ENCODE peak calls at places on chromosomes 4 and X, in nine cellular contexts. One of them, this sample, is unnamed.
A peak's percentile ranks its signal among the peaks of the same experiment; 100 is the strongest.

GRCh38 chrX:154040307-154040756 is 20.6 kb upstream of the IRAK1 start:
- DNase-seq in RWPE1: peak; percentile 9
- DNase-seq in progenitor cell of endocrine pancreas: no peak
- DNase-seq in heart left ventricle: no peak
- DNase-seq in heart right ventricle: no peak
- DNase-seq in AG10803: peak; percentile 91
- DNase-seq in natural killer cell: no peak
- DNase-seq in WTC11: no peak
- DNase-seq in PC-3: no peak
- DNase-seq in this sample: peak; percentile 81

GRCh38 chr4:101711590-101712255 is 78.8 kb upstream of the BANK1 start:
- DNase-seq in RWPE1: no peak
- DNase-seq in progenitor cell of endocrine pancreas: no peak
- DNase-seq in heart left ventricle: no peak
- DNase-seq in heart right ventricle: no peak
- DNase-seq in AG10803: no peak
- DNase-seq in natural killer cell: no peak
- DNase-seq in WTC11: no peak
- DNase-seq in PC-3: peak; percentile 12
- DNase-seq in this sample: no peak

GRCh38 chr4:93646225-93646930 is 182.2 kb upstream of the ATOH1 start:
- DNase-seq in RWPE1: peak; percentile 4
- DNase-seq in progenitor cell of endocrine pancreas: no peak
- DNase-seq in heart left ventricle: no peak
- DNase-seq in heart right ventricle: no peak
- DNase-seq in AG10803: no peak
- DNase-seq in natural killer cell: no peak
- DNase-seq in WTC11: no peak
- DNase-seq in PC-3: peak; percentile 65
- DNase-seq in this sample: no peak

GRCh38 chr4:25089058-25089763 is 58.5 kb upstream of the LGI2 start:
- DNase-seq in RWPE1: no peak
- DNase-seq in progenitor cell of endocrine pancreas: no peak
- DNase-seq in heart left ventricle: no peak
- DNase-seq in heart right ventricle: no peak
- DNase-seq in AG10803: no peak
- DNase-seq in natural killer cell: no peak
- DNase-seq in WTC11: no peak
- DNase-seq in PC-3: no peak
- DNase-seq in this sample: no peak

GRCh38 chr4:176791591-176792347 is 953 bp downstream of the VEGFC start:
- DNase-seq in RWPE1: peak; percentile 20
- DNase-seq in progenitor cell of endocrine pancreas: peak; percentile 29
- DNase-seq in heart left ventricle: peak; percentile 18
- DNase-seq in heart right ventricle: peak; percentile 6
- DNase-seq in AG10803: peak; percentile 55
- DNase-seq in natural killer cell: no peak
- DNase-seq in WTC11: peak; percentile 45
- DNase-seq in PC-3: peak; percentile 38
- DNase-seq in this sample: no peak

GRCh38 chr4:68466185-68466584 is 18.9 kb downstream of the TMPRSS11E start:
- DNase-seq in RWPE1: peak; percentile 51
- DNase-seq in progenitor cell of endocrine pancreas: no peak
- DNase-seq in heart left ventricle: no peak
- DNase-seq in heart right ventricle: no peak
- DNase-seq in AG10803: peak; percentile 77
- DNase-seq in natural killer cell: no peak
- DNase-seq in WTC11: no peak
- DNase-seq in PC-3: peak; percentile 90
- DNase-seq in this sample: peak; percentile 91

GRCh38 chr4:184794470-184794869 is 31.3 kb downstream of the ACSL1 start:
- DNase-seq in RWPE1: no peak
- DNase-seq in progenitor cell of endocrine pancreas: no peak
- DNase-seq in heart left ventricle: no peak
- DNase-seq in heart right ventricle: no peak
- DNase-seq in AG10803: no peak
- DNase-seq in natural killer cell: no peak
- DNase-seq in WTC11: no peak
- DNase-seq in PC-3: no peak
- DNase-seq in this sample: no peak

GRCh38 chr4:108821056-108821925 is 58.4 kb upstream of the ETNPPL start:
- DNase-seq in RWPE1: no peak
- DNase-seq in progenitor cell of endocrine pancreas: no peak
- DNase-seq in heart left ventricle: no peak
- DNase-seq in heart right ventricle: no peak
- DNase-seq in AG10803: peak; percentile 63
- DNase-seq in natural killer cell: no peak
- DNase-seq in WTC11: no peak
- DNase-seq in PC-3: no peak
- DNase-seq in this sample: peak; percentile 11

GRCh38 chr4:155722816-155723499 is 35.9 kb upstream of the GUCY1B1 start:
- DNase-seq in RWPE1: no peak
- DNase-seq in progenitor cell of endocrine pancreas: no peak
- DNase-seq in heart left ventricle: no peak
- DNase-seq in heart right ventricle: no peak
- DNase-seq in AG10803: peak; percentile 13
- DNase-seq in natural killer cell: no peak
- DNase-seq in WTC11: no peak
- DNase-seq in PC-3: peak; percentile 35
- DNase-seq in this sample: peak; percentile 43

GRCh38 chr4:77126844-77127614 is 30.0 kb upstream of the CCNG2 start:
- DNase-seq in RWPE1: no peak
- DNase-seq in progenitor cell of endocrine pancreas: no peak
- DNase-seq in heart left ventricle: no peak
- DNase-seq in heart right ventricle: no peak
- DNase-seq in AG10803: no peak
- DNase-seq in natural killer cell: no peak
- DNase-seq in WTC11: no peak
- DNase-seq in PC-3: no peak
- DNase-seq in this sample: no peak

GRCh38 chr4:189835505-189835904 is 105.2 kb upstream of the FRG1 start:
- DNase-seq in RWPE1: no peak
- DNase-seq in progenitor cell of endocrine pancreas: no peak
- DNase-seq in heart left ventricle: no peak
- DNase-seq in heart right ventricle: no peak
- DNase-seq in AG10803: no peak
- DNase-seq in natural killer cell: no peak
- DNase-seq in WTC11: no peak
- DNase-seq in PC-3: no peak
- DNase-seq in this sample: no peak

GRCh38 chrX:132837126-132837525 is 121.3 kb downstream of the HS6ST2 start:
- DNase-seq in RWPE1: peak; percentile 26
- DNase-seq in progenitor cell of endocrine pancreas: no peak
- DNase-seq in heart left ventricle: no peak
- DNase-seq in heart right ventricle: no peak
- DNase-seq in AG10803: peak; percentile 54
- DNase-seq in natural killer cell: no peak
- DNase-seq in WTC11: no peak
- DNase-seq in PC-3: peak; percentile 80
- DNase-seq in this sample: peak; percentile 85

GRCh38 chr4:125187221-125187620 is 127.5 kb upstream of the FAT4 start:
- DNase-seq in RWPE1: peak; percentile 85
- DNase-seq in progenitor cell of endocrine pancreas: no peak
- DNase-seq in heart left ventricle: no peak
- DNase-seq in heart right ventricle: no peak
- DNase-seq in AG10803: peak; percentile 84
- DNase-seq in natural killer cell: no peak
- DNase-seq in WTC11: no peak
- DNase-seq in PC-3: peak; percentile 49
- DNase-seq in this sample: peak; percentile 66

GRCh38 chr4:60579335-60579734 is 620.8 kb upstream of the ADGRL3 start:
- DNase-seq in RWPE1: peak; percentile 17
- DNase-seq in progenitor cell of endocrine pancreas: no peak
- DNase-seq in heart left ventricle: no peak
- DNase-seq in heart right ventricle: no peak
- DNase-seq in AG10803: no peak
- DNase-seq in natural killer cell: no peak
- DNase-seq in WTC11: no peak
- DNase-seq in PC-3: peak; percentile 85
- DNase-seq in this sample: no peak

GRCh38 chr4:37454263-37454800 is 209.8 kb downstream of the NWD2 start:
- DNase-seq in RWPE1: no peak
- DNase-seq in progenitor cell of endocrine pancreas: no peak
- DNase-seq in heart left ventricle: no peak
- DNase-seq in heart right ventricle: no peak
- DNase-seq in AG10803: no peak
- DNase-seq in natural killer cell: no peak
- DNase-seq in WTC11: peak; percentile 12
- DNase-seq in PC-3: no peak
- DNase-seq in this sample: no peak

GRCh38 chrX:154797006-154797405 is 8.3 kb downstream of the MPP1 start:
- DNase-seq in RWPE1: no peak
- DNase-seq in progenitor cell of endocrine pancreas: no peak
- DNase-seq in heart left ventricle: no peak
- DNase-seq in heart right ventricle: no peak
- DNase-seq in AG10803: no peak
- DNase-seq in natural killer cell: no peak
- DNase-seq in WTC11: no peak
- DNase-seq in PC-3: peak; percentile 20
- DNase-seq in this sample: peak; percentile 19

GRCh38 chrX:123960956-123961267 is 594 bp upstream of the STAG2 start:
- DNase-seq in RWPE1: peak; percentile 1
- DNase-seq in progenitor cell of endocrine pancreas: no peak
- DNase-seq in heart left ventricle: no peak
- DNase-seq in heart right ventricle: no peak
- DNase-seq in AG10803: no peak
- DNase-seq in natural killer cell: no peak
- DNase-seq in WTC11: no peak
- DNase-seq in PC-3: no peak
- DNase-seq in this sample: no peak

DNA sequence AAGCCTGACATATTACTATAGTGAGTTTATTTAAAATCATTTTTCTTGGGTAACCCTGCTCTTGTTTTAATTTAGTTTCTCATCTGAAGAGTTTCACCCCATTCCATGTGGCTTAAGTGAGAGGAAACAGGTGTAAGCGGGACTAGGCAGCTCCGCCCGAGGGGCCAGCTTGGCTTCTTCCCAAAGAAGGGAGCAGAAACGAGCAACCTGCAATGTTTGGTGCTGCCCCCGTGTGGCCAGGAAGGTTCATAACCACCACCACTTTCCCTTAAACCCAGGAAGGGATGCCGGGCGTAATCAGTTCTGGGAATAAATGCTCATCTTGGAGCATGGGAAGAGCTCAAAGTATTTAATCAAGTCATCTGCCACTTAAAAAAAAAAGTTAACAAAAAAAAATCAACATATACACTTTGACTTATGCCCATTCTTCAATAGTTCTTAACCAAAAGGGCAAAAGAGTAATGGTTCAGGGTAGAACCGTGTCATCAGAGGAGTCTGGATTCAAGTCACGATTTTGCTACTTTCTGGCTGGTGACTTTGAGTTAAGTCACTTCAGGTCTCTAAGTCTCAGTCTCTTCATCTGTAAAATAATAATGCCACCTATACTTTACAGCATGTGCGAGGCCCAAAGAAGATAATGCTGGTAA is 147.9 kb downstream of the NSUN7 start:
- DNase-seq in RWPE1: peak; percentile 75
- DNase-seq in progenitor cell of endocrine pancreas: peak; percentile 49
- DNase-seq in heart left ventricle: peak; percentile 60
- DNase-seq in heart right ventricle: peak; percentile 67
- DNase-seq in AG10803: peak; percentile 56
- DNase-seq in natural killer cell: peak; percentile 23
- DNase-seq in WTC11: peak; percentile 86
- DNase-seq in PC-3: peak; percentile 75
- DNase-seq in this sample: peak; percentile 34
- TF ChIP-seq CTCF in RWPE1: peak; percentile 85
- TF ChIP-seq CTCF in progenitor cell of endocrine pancreas: peak; percentile 87
- TF ChIP-seq CTCF in heart left ventricle: peak; percentile 82
- TF ChIP-seq CTCF in heart right ventricle: peak; percentile 75
- TF ChIP-seq CTCF in AG10803: peak; percentile 83
- TF ChIP-seq CTCF in natural killer cell: peak; percentile 82
- TF ChIP-seq CTCF in WTC11: peak; percentile 76
- TF ChIP-seq CTCF in PC-3: peak; percentile 75
- TF ChIP-seq CTCF in this sample: peak; percentile 84

GRCh38 chr4:48949086-48949485 is 37.0 kb upstream of the CWH43 start:
- DNase-seq in RWPE1: no peak
- DNase-seq in progenitor cell of endocrine pancreas: no peak
- DNase-seq in heart left ventricle: no peak
- DNase-seq in heart right ventricle: no peak
- DNase-seq in AG10803: no peak
- DNase-seq in natural killer cell: no peak
- DNase-seq in WTC11: no peak
- DNase-seq in PC-3: no peak
- DNase-seq in this sample: no peak

GRCh38 chr4:48945981-48946380 is 39.4 kb upstream of the OCIAD2 start:
- DNase-seq in RWPE1: no peak
- DNase-seq in progenitor cell of endocrine pancreas: no peak
- DNase-seq in heart left ventricle: no peak
- DNase-seq in heart right ventricle: no peak
- DNase-seq in AG10803: no peak
- DNase-seq in natural killer cell: no peak
- DNase-seq in WTC11: no peak
- DNase-seq in PC-3: no peak
- DNase-seq in this sample: no peak

GRCh38 chr4:48944659-48945290 is 38.2 kb upstream of the OCIAD2 start:
- DNase-seq in RWPE1: peak; percentile 58
- DNase-seq in progenitor cell of endocrine pancreas: no peak
- DNase-seq in heart left ventricle: no peak
- DNase-seq in heart right ventricle: no peak
- DNase-seq in AG10803: no peak
- DNase-seq in natural killer cell: no peak
- DNase-seq in WTC11: peak; percentile 66
- DNase-seq in PC-3: peak; percentile 30
- DNase-seq in this sample: no peak

GRCh38 chr4:48949518-48950207 is 36.4 kb upstream of the CWH43 start:
- DNase-seq in RWPE1: peak; percentile 82
- DNase-seq in progenitor cell of endocrine pancreas: no peak
- DNase-seq in heart left ventricle: no peak
- DNase-seq in heart right ventricle: no peak
- DNase-seq in AG10803: peak; percentile 89
- DNase-seq in natural killer cell: no peak
- DNase-seq in WTC11: no peak
- DNase-seq in PC-3: peak; percentile 76
- DNase-seq in this sample: no peak

GRCh38 chr4:48947731-48948130 is 38.3 kb upstream of the CWH43 start:
- DNase-seq in RWPE1: no peak
- DNase-seq in progenitor cell of endocrine pancreas: no peak
- DNase-seq in heart left ventricle: no peak
- DNase-seq in heart right ventricle: no peak
- DNase-seq in AG10803: no peak
- DNase-seq in natural killer cell: no peak
- DNase-seq in WTC11: no peak
- DNase-seq in PC-3: no peak
- DNase-seq in this sample: no peak
- TF ChIP-seq CTCF in RWPE1: no peak
- TF ChIP-seq CTCF in progenitor cell of endocrine pancreas: no peak
- TF ChIP-seq CTCF in heart left ventricle: no peak
- TF ChIP-seq CTCF in heart right ventricle: no peak
- TF ChIP-seq CTCF in AG10803: no peak
- TF ChIP-seq CTCF in natural killer cell: no peak
- TF ChIP-seq CTCF in WTC11: no peak
- TF ChIP-seq CTCF in PC-3: no peak
- TF ChIP-seq CTCF in this sample: no peak

GRCh38 chr4:2507855-2508254 is 28.6 kb upstream of the FAM193A start:
- DNase-seq in RWPE1: no peak
- DNase-seq in progenitor cell of endocrine pancreas: no peak
- DNase-seq in heart left ventricle: no peak
- DNase-seq in heart right ventricle: no peak
- DNase-seq in AG10803: no peak
- DNase-seq in natural killer cell: no peak
- DNase-seq in WTC11: no peak
- DNase-seq in PC-3: no peak
- DNase-seq in this sample: no peak
- TF ChIP-seq CTCF in RWPE1: no peak
- TF ChIP-seq CTCF in progenitor cell of endocrine pancreas: no peak
- TF ChIP-seq CTCF in heart left ventricle: no peak
- TF ChIP-seq CTCF in heart right ventricle: no peak
- TF ChIP-seq CTCF in AG10803: no peak
- TF ChIP-seq CTCF in natural killer cell: no peak
- TF ChIP-seq CTCF in WTC11: no peak
- TF ChIP-seq CTCF in PC-3: no peak
- TF ChIP-seq CTCF in this sample: no peak

GRCh38 chr4:4851906-4852305 is 7.6 kb upstream of the MSX1 start:
- DNase-seq in RWPE1: no peak
- DNase-seq in progenitor cell of endocrine pancreas: no peak
- DNase-seq in heart left ventricle: no peak
- DNase-seq in heart right ventricle: no peak
- DNase-seq in AG10803: no peak
- DNase-seq in natural killer cell: no peak
- DNase-seq in WTC11: no peak
- DNase-seq in PC-3: no peak
- DNase-seq in this sample: no peak
- TF ChIP-seq CTCF in RWPE1: no peak
- TF ChIP-seq CTCF in progenitor cell of endocrine pancreas: no peak
- TF ChIP-seq CTCF in heart left ventricle: no peak
- TF ChIP-seq CTCF in heart right ventricle: no peak
- TF ChIP-seq CTCF in AG10803: no peak
- TF ChIP-seq CTCF in natural killer cell: no peak
- TF ChIP-seq CTCF in WTC11: no peak
- TF ChIP-seq CTCF in PC-3: no peak
- TF ChIP-seq CTCF in this sample: no peak